ENCODE peak calls at places on chromosomes 12 and 14, in five cellular contexts. One of them, this sample, is unnamed.

GRCh38 chr14:101400815-101401214 is 160.5 kb upstream of the DIO3 start:
- DNase-seq in bronchial epithelial cell: no peak
- DNase-seq in choroid plexus epithelial cell: peak; percentile 47
- DNase-seq in gastrocnemius medialis: no peak
- DNase-seq in IMR-90: peak; percentile 30
- DNase-seq in this sample: no peak

GRCh38 chr12:54526800-54527630 is 22.4 kb upstream of the PDE1B start:
- DNase-seq in bronchial epithelial cell: peak; percentile 55
- DNase-seq in choroid plexus epithelial cell: peak; percentile 56
- DNase-seq in gastrocnemius medialis: no peak
- DNase-seq in IMR-90: peak; percentile 5
- DNase-seq in this sample: peak; percentile 70

GRCh38 chr12:132729541-132730320 is 19.1 kb downstream of the PGAM5 start:
- DNase-seq in gastrocnemius medialis: no peak
- DNase-seq in bronchial epithelial cell: no peak
- DNase-seq in IMR-90: no peak
- DNase-seq in choroid plexus epithelial cell: no peak
- DNase-seq in this sample: no peak

GRCh38 chr12:28802706-28803438 is 346.2 kb upstream of the FAR2 start:
- DNase-seq in bronchial epithelial cell: no peak
- DNase-seq in gastrocnemius medialis: no peak
- DNase-seq in IMR-90: no peak
- DNase-seq in choroid plexus epithelial cell: peak; percentile 4
- DNase-seq in this sample: no peak

GRCh38 chr12:119613319-119613936 is 19.9 kb downstream of the TMEM233 start:
- DNase-seq in IMR-90: peak; percentile 3
- DNase-seq in gastrocnemius medialis: peak; percentile 83
- DNase-seq in choroid plexus epithelial cell: peak; percentile 13
- DNase-seq in bronchial epithelial cell: peak; percentile 69
- DNase-seq in this sample: no peak

GRCh38 chr14:104937694-104938365 is 13.2 kb downstream of the PLD4 start:
- DNase-seq in bronchial epithelial cell: no peak
- DNase-seq in choroid plexus epithelial cell: no peak
- DNase-seq in gastrocnemius medialis: no peak
- DNase-seq in IMR-90: no peak
- DNase-seq in this sample: no peak

GRCh38 chr12:102564026-102564425 is 83.7 kb upstream of the IGF1 start:
- DNase-seq in gastrocnemius medialis: no peak
- DNase-seq in choroid plexus epithelial cell: no peak
- DNase-seq in IMR-90: no peak
- DNase-seq in bronchial epithelial cell: peak; percentile 54
- DNase-seq in this sample: no peak

GRCh38 chr12:108135627-108136026 is 6.5 kb downstream of the WSCD2 start:
- DNase-seq in IMR-90: no peak
- DNase-seq in bronchial epithelial cell: no peak
- DNase-seq in gastrocnemius medialis: no peak
- DNase-seq in choroid plexus epithelial cell: no peak
- DNase-seq in this sample: no peak

GRCh38 chr12:47360771-47361388 is 281.1 kb upstream of the AMIGO2 start:
- DNase-seq in bronchial epithelial cell: no peak
- DNase-seq in IMR-90: no peak
- DNase-seq in choroid plexus epithelial cell: peak; percentile 41
- DNase-seq in gastrocnemius medialis: no peak
- DNase-seq in this sample: peak; percentile 21

GRCh38 chr12:56877195-56878009 is 56.8 kb downstream of the SDR9C7 start:
- DNase-seq in IMR-90: no peak
- DNase-seq in gastrocnemius medialis: no peak
- DNase-seq in choroid plexus epithelial cell: no peak
- DNase-seq in bronchial epithelial cell: no peak
- DNase-seq in this sample: no peak

GRCh38 chr12:10130042-10130441 is at the start of gene CLEC7A:
- DNase-seq in bronchial epithelial cell: peak; percentile 80
- DNase-seq in choroid plexus epithelial cell: no peak
- DNase-seq in gastrocnemius medialis: no peak
- DNase-seq in IMR-90: no peak
- DNase-seq in this sample: no peak

GRCh38 chr14:83463500-83464098 is 1929.9 kb upstream of the SEL1L start:
- DNase-seq in IMR-90: peak; percentile 70
- DNase-seq in choroid plexus epithelial cell: peak; percentile 87
- DNase-seq in gastrocnemius medialis: no peak
- DNase-seq in bronchial epithelial cell: peak; percentile 43
- DNase-seq in this sample: peak; percentile 37

GRCh38 chr12:96132819-96133218 is 61.4 kb upstream of the ELK3 start:
- DNase-seq in bronchial epithelial cell: no peak
- DNase-seq in choroid plexus epithelial cell: no peak
- DNase-seq in IMR-90: no peak
- DNase-seq in gastrocnemius medialis: no peak
- DNase-seq in this sample: peak; percentile 37

GRCh38 chr12:52391618-52392002 is 6.2 kb upstream of the KRT84 start:
- DNase-seq in choroid plexus epithelial cell: no peak
- DNase-seq in bronchial epithelial cell: peak; percentile 46
- DNase-seq in gastrocnemius medialis: no peak
- DNase-seq in IMR-90: no peak
- DNase-seq in this sample: no peak

GRCh38 chr12:11863478-11863906 is 207.2 kb upstream of the BCL2L14 start:
- DNase-seq in gastrocnemius medialis: no peak
- DNase-seq in choroid plexus epithelial cell: no peak
- DNase-seq in bronchial epithelial cell: no peak
- DNase-seq in IMR-90: no peak
- DNase-seq in this sample: no peak

GRCh38 chr14:95761436-95761835 is 47.5 kb upstream of the TCL1A start:
- DNase-seq in IMR-90: no peak
- DNase-seq in choroid plexus epithelial cell: no peak
- DNase-seq in gastrocnemius medialis: no peak
- DNase-seq in bronchial epithelial cell: no peak
- DNase-seq in this sample: no peak

GRCh38 chr12:13376627-13377373 is 180.3 kb downstream of the EMP1 start:
- DNase-seq in choroid plexus epithelial cell: no peak
- DNase-seq in IMR-90: no peak
- DNase-seq in gastrocnemius medialis: no peak
- DNase-seq in bronchial epithelial cell: peak; percentile 83
- DNase-seq in this sample: no peak

GRCh38 chr12:48882325-48882687 is 16.6 kb upstream of the RND1 start:
- DNase-seq in IMR-90: peak; percentile 66
- DNase-seq in gastrocnemius medialis: no peak
- DNase-seq in choroid plexus epithelial cell: peak; percentile 39
- DNase-seq in bronchial epithelial cell: peak; percentile 66
- DNase-seq in this sample: no peak

GRCh38 chr12:26471560-26471959 is 276.2 kb downstream of the SSPN start:
- DNase-seq in IMR-90: peak; percentile 68
- DNase-seq in choroid plexus epithelial cell: peak; percentile 64
- DNase-seq in bronchial epithelial cell: no peak
- DNase-seq in gastrocnemius medialis: no peak
- DNase-seq in this sample: no peak

GRCh38 chr12:92356405-92356804 is 210.8 kb upstream of the BTG1 start:
- DNase-seq in bronchial epithelial cell: peak; percentile 55
- DNase-seq in IMR-90: no peak
- DNase-seq in gastrocnemius medialis: no peak
- DNase-seq in choroid plexus epithelial cell: no peak
- DNase-seq in this sample: peak; percentile 18

GRCh38 chr14:56959869-56960268 is 149.6 kb upstream of the OTX2 start:
- DNase-seq in gastrocnemius medialis: no peak
- DNase-seq in choroid plexus epithelial cell: no peak
- DNase-seq in bronchial epithelial cell: no peak
- DNase-seq in IMR-90: no peak
- DNase-seq in this sample: no peak

GRCh38 chr12:87509233-87509820 is 519.9 kb downstream of the C12orf50 start:
- DNase-seq in gastrocnemius medialis: no peak
- DNase-seq in bronchial epithelial cell: peak; percentile 87
- DNase-seq in choroid plexus epithelial cell: peak; percentile 87
- DNase-seq in IMR-90: peak; percentile 81
- DNase-seq in this sample: no peak

GRCh38 chr12:65269603-65270002 is 8.9 kb upstream of the MSRB3 start:
- DNase-seq in IMR-90: no peak
- DNase-seq in choroid plexus epithelial cell: peak; percentile 31
- DNase-seq in gastrocnemius medialis: no peak
- DNase-seq in bronchial epithelial cell: peak; percentile 55
- DNase-seq in this sample: no peak

GRCh38 chr14:99201351-99202073 is 70.5 kb downstream of the BCL11B start:
- DNase-seq in IMR-90: no peak
- DNase-seq in gastrocnemius medialis: no peak
- DNase-seq in choroid plexus epithelial cell: no peak
- DNase-seq in bronchial epithelial cell: no peak
- DNase-seq in this sample: peak; percentile 68

GRCh38 chr12:7102582-7102981 is 6.4 kb downstream of the C1RL start:
- DNase-seq in IMR-90: no peak
- DNase-seq in gastrocnemius medialis: no peak
- DNase-seq in choroid plexus epithelial cell: peak; percentile 21
- DNase-seq in bronchial epithelial cell: no peak
- DNase-seq in this sample: no peak

GRCh38 chr12:19959353-19959752 is 409.0 kb upstream of the PDE3A start:
- DNase-seq in choroid plexus epithelial cell: no peak
- DNase-seq in IMR-90: peak; percentile 52
- DNase-seq in bronchial epithelial cell: no peak
- DNase-seq in gastrocnemius medialis: no peak
- DNase-seq in this sample: no peak

GRCh38 chr12:7354521-7354920 is 50.6 kb downstream of the ACSM4 start:
- DNase-seq in gastrocnemius medialis: no peak
- DNase-seq in choroid plexus epithelial cell: no peak
- DNase-seq in IMR-90: no peak
- DNase-seq in bronchial epithelial cell: peak; percentile 32
- DNase-seq in this sample: no peak

DNA sequence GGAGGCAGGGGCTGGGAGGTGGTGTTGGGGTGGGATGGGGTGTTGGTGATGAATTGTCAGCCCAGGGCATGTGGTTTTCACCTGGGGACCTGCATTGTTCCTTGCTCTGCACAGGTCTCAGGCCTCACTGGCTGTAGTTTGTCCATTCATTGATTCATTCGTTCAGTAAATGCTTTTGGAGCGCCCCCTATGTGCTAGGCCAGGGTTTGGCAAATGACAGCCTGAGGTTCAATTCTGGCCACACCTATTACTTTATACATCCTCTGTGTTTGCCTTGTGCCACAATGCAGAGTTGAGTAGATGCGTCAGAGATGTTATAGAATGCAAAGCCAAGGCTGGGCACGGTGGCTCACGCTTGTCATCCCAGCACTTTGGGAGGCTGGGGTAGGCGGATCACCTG is 4.7 kb downstream of the ADCK1 start:
- DNase-seq in IMR-90: no peak
- DNase-seq in bronchial epithelial cell: peak; percentile 35
- DNase-seq in gastrocnemius medialis: no peak
- DNase-seq in choroid plexus epithelial cell: peak; percentile 22
- DNase-seq in this sample: peak; percentile 58
- TF ChIP-seq CTCF in IMR-90: peak; percentile 29
- TF ChIP-seq CTCF in bronchial epithelial cell: peak; percentile 42
- TF ChIP-seq CTCF in gastrocnemius medialis: no peak
- TF ChIP-seq CTCF in choroid plexus epithelial cell: peak; percentile 54
- TF ChIP-seq CTCF in this sample: peak; percentile 47

GRCh38 chr12:59374783-59375182 is 221.0 kb upstream of the SLC16A7 start:
- DNase-seq in gastrocnemius medialis: no peak
- DNase-seq in choroid plexus epithelial cell: no peak
- DNase-seq in bronchial epithelial cell: no peak
- DNase-seq in IMR-90: no peak
- DNase-seq in this sample: no peak

GRCh38 chr12:59370933-59371332 is 224.9 kb upstream of the SLC16A7 start:
- DNase-seq in gastrocnemius medialis: no peak
- DNase-seq in choroid plexus epithelial cell: no peak
- DNase-seq in IMR-90: no peak
- DNase-seq in bronchial epithelial cell: peak; percentile 26
- DNase-seq in this sample: no peak

GRCh38 chr12:59375633-59376032 is 220.2 kb upstream of the SLC16A7 start:
- DNase-seq in gastrocnemius medialis: no peak
- DNase-seq in IMR-90: no peak
- DNase-seq in bronchial epithelial cell: no peak
- DNase-seq in choroid plexus epithelial cell: no peak
- DNase-seq in this sample: no peak

GRCh38 chr12:59372971-59373370 is 222.9 kb upstream of the SLC16A7 start:
- DNase-seq in bronchial epithelial cell: peak; percentile 28
- DNase-seq in gastrocnemius medialis: no peak
- DNase-seq in IMR-90: peak; percentile 21
- DNase-seq in choroid plexus epithelial cell: peak; percentile 42
- DNase-seq in this sample: peak; percentile 9
- TF ChIP-seq CTCF in bronchial epithelial cell: peak; percentile 26
- TF ChIP-seq CTCF in gastrocnemius medialis: no peak
- TF ChIP-seq CTCF in IMR-90: peak; percentile 46
- TF ChIP-seq CTCF in choroid plexus epithelial cell: peak; percentile 53
- TF ChIP-seq CTCF in this sample: no peak

DNA sequence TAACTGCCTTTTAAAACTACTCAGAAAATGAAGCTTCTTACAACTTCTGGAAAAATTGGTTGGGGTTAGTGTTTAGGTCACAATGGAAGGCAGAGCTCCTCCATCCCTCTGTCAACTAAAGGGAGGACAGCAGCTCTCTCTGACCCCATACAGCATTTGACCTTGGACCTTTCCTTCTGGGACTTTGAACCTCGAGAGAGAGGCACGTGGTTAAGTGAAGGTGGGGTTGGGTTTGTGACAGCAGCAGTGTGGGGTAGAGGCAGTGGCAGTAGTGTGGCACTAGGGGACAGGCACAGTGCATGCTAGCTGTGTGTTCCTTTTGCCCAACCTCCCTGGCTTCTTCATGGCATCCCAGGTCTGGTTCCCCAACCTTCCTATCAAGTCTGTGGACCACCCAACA is 9.4 kb upstream of the C12orf75 start:
- DNase-seq in bronchial epithelial cell: no peak
- DNase-seq in IMR-90: no peak
- DNase-seq in gastrocnemius medialis: no peak
- DNase-seq in choroid plexus epithelial cell: no peak
- DNase-seq in this sample: peak; percentile 18
- TF ChIP-seq CTCF in bronchial epithelial cell: no peak
- TF ChIP-seq CTCF in IMR-90: no peak
- TF ChIP-seq CTCF in gastrocnemius medialis: no peak
- TF ChIP-seq CTCF in choroid plexus epithelial cell: no peak
- TF ChIP-seq CTCF in this sample: no peak

DNA sequence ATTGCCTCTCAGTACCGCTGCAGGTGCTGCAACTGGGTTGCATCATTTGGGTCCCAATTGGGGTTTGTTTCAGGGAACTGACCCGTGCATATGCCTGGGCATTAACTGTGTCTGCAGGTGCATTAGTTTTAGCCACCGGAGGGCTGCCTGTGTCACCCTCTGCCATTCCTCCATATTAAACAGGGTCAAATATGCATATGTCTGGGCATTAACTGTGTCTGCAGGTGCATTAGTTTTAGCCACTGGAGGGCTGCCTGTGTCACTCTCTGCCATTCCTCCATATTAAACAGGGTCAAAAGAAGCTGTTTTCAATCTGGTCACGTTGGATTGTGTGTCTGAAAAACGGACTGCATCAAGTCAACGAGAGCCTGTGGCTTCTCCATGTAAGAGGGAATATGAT is 1317.0 kb downstream of the TMEM121 start:
- DNase-seq in choroid plexus epithelial cell: no peak
- DNase-seq in gastrocnemius medialis: no peak
- DNase-seq in bronchial epithelial cell: no peak
- DNase-seq in IMR-90: no peak
- DNase-seq in this sample: no peak
- TF ChIP-seq CTCF in choroid plexus epithelial cell: no peak
- TF ChIP-seq CTCF in gastrocnemius medialis: no peak
- TF ChIP-seq CTCF in bronchial epithelial cell: no peak
- TF ChIP-seq CTCF in IMR-90: no peak
- TF ChIP-seq CTCF in this sample: no peak